ENCODE peak calls at places on chromosomes 5 and 9, in seven cellular contexts. Y is effector memory CD8-positive, alpha-beta T cell; A is uterus; G is activated T-cell treated with anti-CD3 and anti-CD28 coated beads for 1 hour; O is activated CD4-positive, CD25-positive, alpha-beta regulatory T cell treated with anti-CD3 and anti-CD28 coated beads, Interleukin-2, amount 50 U/mL, for 72 hours; D is left cardiac atrium; E is NCI-H748 treated with DMSO at 0.1 percent for 48 hours. J is an unnamed sample.

GRCh38 chr9:27861887-27862286 is 288.6 kb upstream of the C9orf72 start:
- DNase-seq in D (no peak), O (no peak), G (no peak), E (no peak), Y (no peak), A (no peak), J (no peak)

GRCh38 chr9:109437286-109437685 is 60.8 kb downstream of the PTPN3 start:
- DNase-seq in Y (no peak), A (no peak), E (no peak), G (no peak), D (no peak), O (no peak), J (no peak)

GRCh38 chr9:117414220-117414905 is 494 bp downstream of the ASTN2 start:
- DNase-seq in G (no peak), D (peak), Y (no peak), A (no peak), O (no peak), E (peak), J (peak)

GRCh38 chr9:130815242-130815808 is 19.7 kb upstream of the ABL1 start:
- DNase-seq in E (no peak), A (no peak), Y (no peak), D (no peak), O (no peak), G (no peak), J (no peak)

GRCh38 chr5:36659406-36659805 is 53.0 kb downstream of the SLC1A3 start:
- DNase-seq in A (no peak), D (no peak), O (no peak), G (no peak), Y (no peak), E (no peak), J (no peak)

GRCh38 chr5:114327987-114328386 is 33.9 kb upstream of the KCNN2 start:
- DNase-seq in D (no peak), O (no peak), E (no peak), Y (no peak), G (no peak), A (no peak), J (no peak)

GRCh38 chr9:660227-660626 is 181.3 kb upstream of the DMRT1 start:
- DNase-seq in A (no peak), Y (no peak), D (no peak), E (no peak), O (no peak), G (no peak), J (no peak)

GRCh38 chr5:141369994-141370848 is at the start of gene PCDHGB3:
- DNase-seq in E (no peak), G (no peak), A (no peak), D (peak), Y (no peak), O (no peak), J (no peak)

GRCh38 chr9:135223831-135224230 is 136.4 kb downstream of the OLFM1 start:
- DNase-seq in E (no peak), G (no peak), O (no peak), Y (no peak), D (no peak), A (no peak), J (no peak)

GRCh38 chr9:135138078-135138855 is 50.8 kb downstream of the OLFM1 start:
- DNase-seq in D (no peak), A (no peak), G (no peak), E (no peak), Y (no peak), O (no peak), J (no peak)

GRCh38 chr5:81393783-81394718 is at the start of gene ACOT12:
- DNase-seq in E (peak), Y (no peak), D (peak), O (no peak), G (no peak), A (no peak), J (peak)

GRCh38 chr5:10563940-10564837 is at the start of gene ANKRD33B:
- DNase-seq in Y (peak), O (peak), A (peak), E (peak), D (peak), G (peak), J (peak)

GRCh38 chr9:88775037-88775471 is 216.2 kb upstream of the S1PR3 start:
- DNase-seq in Y (no peak), O (no peak), A (peak), G (no peak), E (no peak), D (peak), J (no peak)

GRCh38 chr9:124012368-124013262 is 1.0 kb downstream of the LHX2 start:
- DNase-seq in Y (no peak), D (no peak), A (no peak), E (no peak), O (no peak), G (no peak), J (no peak)

GRCh38 chr9:19787672-19788071 is 1.2 kb downstream of the SLC24A2 start:
- DNase-seq in A (no peak), E (no peak), G (no peak), D (no peak), Y (no peak), O (no peak), J (no peak)

GRCh38 chr5:96790851-96791513 is 16.8 kb downstream of the ERAP1 start:
- DNase-seq in E (no peak), G (no peak), O (no peak), A (no peak), Y (no peak), D (no peak), J (no peak)

GRCh38 chr5:158261669-158262367 is 402.9 kb upstream of the CLINT1 start:
- DNase-seq in E (no peak), G (no peak), O (no peak), D (no peak), A (no peak), Y (no peak), J (no peak)

GRCh38 chr5:93192683-93193082 is 388.3 kb downstream of the NR2F1-AS1 start:
- DNase-seq in O (no peak), G (no peak), A (no peak), E (no peak), D (no peak), Y (no peak), J (no peak)

GRCh38 chr5:8756498-8757084 is 789.3 kb downstream of the SEMA5A start:
- DNase-seq in O (no peak), E (peak), Y (no peak), G (no peak), D (no peak), A (no peak), J (no peak)

GRCh38 chr9:34337404-34337803 is 8.0 kb downstream of the NUDT2 start:
- DNase-seq in D (no peak), E (no peak), Y (no peak), G (no peak), A (no peak), O (no peak), J (no peak)

GRCh38 chr9:127207734-127208410 is 56.7 kb upstream of the GARNL3 start:
- DNase-seq in O (no peak), D (no peak), A (no peak), Y (no peak), G (no peak), E (no peak), J (peak)

GRCh38 chr9:124342402-124342945 is 72.8 kb downstream of the PSMB7 start:
- DNase-seq in D (no peak), Y (no peak), G (no peak), E (no peak), A (no peak), O (no peak), J (no peak)

GRCh38 chr5:73373814-73374510 is 74.6 kb downstream of the FOXD1 start:
- DNase-seq in E (no peak), A (no peak), Y (no peak), D (no peak), G (no peak), O (no peak), J (no peak)

GRCh38 chr5:39420482-39421145 is 4.2 kb downstream of the DAB2 start:
- DNase-seq in D (peak), Y (no peak), E (no peak), G (no peak), O (no peak), A (peak), J (peak)

GRCh38 chr5:167814828-167815227 is 476.6 kb upstream of the WWC1 start:
- DNase-seq in A (no peak), Y (no peak), O (no peak), G (no peak), E (no peak), D (no peak), J (no peak)

GRCh38 chr5:159844267-159844666 is 72.0 kb upstream of the ADRA1B start:
- DNase-seq in E (no peak), A (peak), D (no peak), Y (no peak), G (no peak), O (no peak), J (no peak)

GRCh38 chr9:135141183-135141774 is 53.8 kb downstream of the OLFM1 start:
- DNase-seq in A (no peak), G (no peak), Y (no peak), O (no peak), D (no peak), E (no peak), J (no peak)

J was measured in pancreas.